ENCODE peak calls at places on chromosomes 1 and 21, in ten cellular contexts. A is central memory CD4-positive, alpha-beta T cell; L is Caki2; T is neural progenitor cell; X is AG09309; D is epithelial cell of esophagus; M is astrocyte of the hippocampus; W is amniotic stem cell; S is activated CD4-positive, alpha-beta T cell treated with anti-CD3 and anti-CD28 coated beads, Interleukin-2, amount 50 U/mL, for 1 hour; J is stimulated activated naive CD4-positive, alpha-beta T cell. C is an unnamed sample.

GRCh38 chr1:236059011-236059410 is 5.9 kb downstream of the NID1 start:
- DNase-seq in A (no peak), L (no peak), T (no peak), X (no peak), D (no peak), M (no peak), W (no peak), S (no peak), J (no peak), C (no peak)

GRCh38 chr1:62420214-62420613 is 16.6 kb upstream of the USP1 start:
- DNase-seq in A (no peak), L (no peak), T (no peak), X (no peak), D (no peak), M (no peak), W (no peak), S (no peak), J (no peak), C (no peak)

GRCh38 chr1:208604295-208604694 is 360.1 kb upstream of the PLXNA2 start:
- DNase-seq in A (no peak), L (peak), T (no peak), X (no peak), D (peak), M (peak), W (no peak), S (no peak), J (no peak), C (no peak)

GRCh38 chr1:85628791-85629531 is 48.4 kb downstream of the CCN1 start:
- DNase-seq in A (no peak), L (peak), T (peak), X (peak), D (peak), M (peak), W (peak), S (no peak), J (no peak), C (peak)

GRCh38 chr1:147853391-147853790 is 49.2 kb upstream of the GJA8 start:
- DNase-seq in A (no peak), L (no peak), T (no peak), X (no peak), D (peak), M (no peak), W (no peak), S (no peak), J (no peak), C (no peak)

GRCh38 chr1:84847253-84848247 is 45.5 kb downstream of the LPAR3 start:
- DNase-seq in A (peak), L (peak), T (no peak), X (peak), D (peak), M (peak), W (peak), S (peak), J (no peak), C (peak)

GRCh38 chr21:27581168-27581567 is 614.3 kb upstream of the ADAMTS5 start:
- DNase-seq in A (no peak), L (peak), T (no peak), X (no peak), D (peak), M (no peak), W (no peak), S (no peak), J (no peak), C (no peak)

GRCh38 chr1:109828756-109829505 is 65.2 kb upstream of the EPS8L3 start:
- DNase-seq in A (no peak), L (no peak), T (no peak), X (no peak), D (peak), M (no peak), W (no peak), S (no peak), J (no peak), C (no peak)

GRCh38 chr1:216020743-216021345 is 402.4 kb downstream of the USH2A start:
- DNase-seq in A (no peak), L (no peak), T (no peak), X (no peak), D (no peak), M (no peak), W (no peak), S (no peak), J (no peak), C (no peak)

GRCh38 chr21:34190576-34191301 is 117.4 kb downstream of the MRPS6 start:
- DNase-seq in A (no peak), L (no peak), T (no peak), X (no peak), D (no peak), M (no peak), W (no peak), S (no peak), J (no peak), C (no peak)

GRCh38 chr1:231781887-231782286 is 155.3 kb downstream of the DISC1 start:
- DNase-seq in A (no peak), L (no peak), T (no peak), X (no peak), D (peak), M (no peak), W (no peak), S (no peak), J (no peak), C (no peak)

GRCh38 chr1:99659755-99660210 is 13.9 kb downstream of the PALMD start:
- DNase-seq in A (no peak), L (no peak), T (no peak), X (peak), D (peak), M (no peak), W (no peak), S (no peak), J (no peak), C (no peak)

GRCh38 chr1:942411-942821 is 16.6 kb downstream of the NOC2L start:
- DNase-seq in A (no peak), L (no peak), T (peak), X (no peak), D (no peak), M (peak), W (no peak), S (no peak), J (no peak), C (no peak)

GRCh38 chr1:43764581-43764980 is 57.2 kb downstream of the ST3GAL3 start:
- DNase-seq in A (no peak), L (no peak), T (peak), X (no peak), D (no peak), M (no peak), W (no peak), S (no peak), J (no peak), C (no peak)

GRCh38 chr1:64915381-64916274 is 50.7 kb downstream of the JAK1 start:
- DNase-seq in A (no peak), L (no peak), T (no peak), X (no peak), D (peak), M (peak), W (peak), S (no peak), J (no peak), C (no peak)

GRCh38 chr1:99737016-99737415 is 29.4 kb downstream of the FRRS1 start:
- DNase-seq in A (no peak), L (peak), T (peak), X (peak), D (peak), M (peak), W (no peak), S (no peak), J (no peak), C (no peak)

GRCh38 chr1:30527511-30528140 is 195.8 kb downstream of the MATN1 start:
- DNase-seq in A (no peak), L (peak), T (no peak), X (no peak), D (no peak), M (no peak), W (no peak), S (no peak), J (no peak), C (no peak)

GRCh38 chr1:8314346-8315280 is 3.3 kb upstream of the SLC45A1 start:
- DNase-seq in A (peak), L (peak), T (peak), X (peak), D (peak), M (peak), W (peak), S (peak), J (peak), C (no peak)

GRCh38 chr1:16047791-16048475 is 4.4 kb downstream of the CLCNKB start:
- DNase-seq in A (no peak), L (no peak), T (no peak), X (no peak), D (no peak), M (no peak), W (no peak), S (no peak), J (no peak), C (no peak)

GRCh38 chr1:23376890-23377811 is 7.5 kb upstream of the ZNF436 start:
- DNase-seq in A (no peak), L (peak), T (peak), X (no peak), D (peak), M (peak), W (peak), S (no peak), J (no peak), C (peak)

GRCh38 chr1:62131093-62131725 is 63.4 kb upstream of the L1TD1 start:
- DNase-seq in A (no peak), L (peak), T (peak), X (peak), D (peak), M (peak), W (peak), S (peak), J (no peak), C (no peak)

GRCh38 chr1:28887835-28888682 is 26.3 kb upstream of the EPB41 start:
- DNase-seq in A (no peak), L (no peak), T (peak), X (no peak), D (peak), M (peak), W (no peak), S (no peak), J (no peak), C (peak)

GRCh38 chr1:22751124-22751531 is 40.5 kb downstream of the EPHB2 start:
- DNase-seq in A (no peak), L (no peak), T (no peak), X (no peak), D (peak), M (no peak), W (no peak), S (no peak), J (no peak), C (no peak)

GRCh38 chr1:36132029-36132428 is 7.0 kb upstream of the COL8A2 start:
- DNase-seq in A (no peak), L (no peak), T (no peak), X (no peak), D (no peak), M (no peak), W (no peak), S (no peak), J (no peak), C (no peak)

GRCh38 chr1:177800386-177801058 is 169.3 kb downstream of the SEC16B start:
- DNase-seq in A (no peak), L (no peak), T (no peak), X (no peak), D (peak), M (peak), W (no peak), S (no peak), J (no peak), C (no peak)

GRCh38 chr1:151867785-151868403 is 14.4 kb upstream of the THEM5 start:
- DNase-seq in A (no peak), L (no peak), T (no peak), X (peak), D (peak), M (peak), W (no peak), S (no peak), J (no peak), C (no peak)

C was measured in kidney.